ENCODE peak calls at places on chromosomes 1 and 21, in four cellular contexts. M is activated B cell treated with CpG ODN at 0.5 μM for 24 hours, Q is lower leg skin, G is BJ. J is an unnamed sample.

GRCh38 chr1:112618114-112618720 is 724 bp downstream of the ST7L start:
- DNase-seq in M (no peak), Q (no peak), G (no peak), J (no peak)

GRCh38 chr1:221350091-221350490 is 391.8 kb downstream of the DUSP10 start:
- DNase-seq in M (no peak), Q (no peak), G (no peak), J (no peak)

GRCh38 chr1:211750599-211750998 is 75.2 kb upstream of the NEK2 start:
- DNase-seq in Q (no peak), G (no peak), M (no peak), J (no peak)

GRCh38 chr1:108502624-108503023 is 52.5 kb downstream of the NBPF6 start:
- DNase-seq in G (no peak), M (no peak), Q (no peak), J (no peak)

GRCh38 chr21:41411449-41412089 is 14.5 kb upstream of the MX1 start:
- DNase-seq in M (no peak), G (no peak), Q (no peak), J (no peak)

GRCh38 chr1:11927866-11928592 is 1.8 kb upstream of the KIAA2013 start:
- DNase-seq in M (no peak), G (no peak), Q (no peak), J (no peak)

GRCh38 chr1:6465461-6466005 is 440 bp downstream of the TNFRSF25 start:
- DNase-seq in G (no peak), M (no peak), Q (no peak), J (peak)

GRCh38 chr1:78061825-78062523 is 16.2 kb downstream of the GIPC2 start:
- DNase-seq in G (peak), Q (no peak), M (no peak), J (no peak)

GRCh38 chr1:192530254-192530653 is 45.3 kb upstream of the RGS1 start:
- DNase-seq in G (no peak), M (no peak), Q (no peak), J (no peak)

GRCh38 chr1:158124034-158124433 is 56.7 kb upstream of the CD1D start:
- DNase-seq in G (no peak), M (no peak), Q (no peak), J (no peak)

GRCh38 chr1:92759361-92759760 is 25.5 kb downstream of the EVI5 start:
- DNase-seq in G (no peak), M (no peak), Q (no peak), J (no peak)

GRCh38 chr1:91827094-91828006 is 58.6 kb downstream of the TGFBR3 start:
- DNase-seq in M (no peak), G (no peak), Q (peak), J (no peak)

GRCh38 chr1:30300669-30301068 is 422.7 kb downstream of the MATN1 start:
- DNase-seq in Q (no peak), G (no peak), M (no peak), J (no peak)

GRCh38 chr1:55015731-55016620 is 17.2 kb downstream of the BSND start:
- DNase-seq in Q (no peak), M (no peak), G (no peak), J (no peak)

GRCh38 chr1:76269175-76269574 is 194.6 kb downstream of the ST6GALNAC3 start:
- DNase-seq in Q (no peak), G (no peak), M (no peak), J (no peak)

GRCh38 chr1:32592953-32593352 is 53.7 kb downstream of the ZBTB8A start:
- DNase-seq in M (no peak), Q (no peak), G (no peak), J (no peak)

GRCh38 chr1:54268714-54269297 is 68.8 kb downstream of the MRPL37 start:
- DNase-seq in M (no peak), G (no peak), Q (no peak), J (no peak)

GRCh38 chr1:195799016-195799415 is 809.2 kb downstream of the KCNT2 start:
- DNase-seq in Q (no peak), M (no peak), G (no peak), J (no peak)

GRCh38 chr1:32454726-32455125 is 10.1 kb upstream of the ZBTB8B start:
- DNase-seq in Q (no peak), M (no peak), G (no peak), J (no peak)

GRCh38 chr1:20083178-20083944 is 13.4 kb downstream of the PLA2G5 start:
- DNase-seq in M (no peak), Q (no peak), G (no peak), J (no peak)

GRCh38 chr1:4495809-4496208 is 158.6 kb upstream of the AJAP1 start:
- DNase-seq in G (no peak), M (no peak), Q (no peak), J (no peak)

GRCh38 chr1:59445040-59445439 is 148.1 kb downstream of the FGGY start:
- DNase-seq in M (no peak), G (no peak), Q (peak), J (no peak)

GRCh38 chr21:29091032-29091431 is 17.6 kb upstream of the CCT8 start:
- DNase-seq in G (peak), M (no peak), Q (no peak), J (no peak)

GRCh38 chr1:30388386-30388785 is 335.0 kb downstream of the MATN1 start:
- DNase-seq in M (no peak), G (no peak), Q (no peak), J (no peak)

GRCh38 chr1:221608835-221609320 is 133.0 kb downstream of the DUSP10 start:
- DNase-seq in M (no peak), Q (no peak), G (no peak), J (no peak)

GRCh38 chr1:67840449-67840848 is 7.2 kb upstream of the GNG12 start:
- DNase-seq in G (peak), Q (no peak), M (no peak), J (no peak)

GRCh38 chr1:1200876-1201810 is 5.2 kb downstream of the TNFRSF18 start:
- DNase-seq in M (peak), Q (no peak), G (no peak), J (peak)

GRCh38 chr1:240658312-240658975 is 46.5 kb upstream of the GREM2 start:
- DNase-seq in M (no peak), G (no peak), Q (no peak), J (no peak)

GRCh38 chr21:45003331-45004058 is 63.7 kb downstream of the SLX9 start:
- DNase-seq in G (no peak), M (no peak), Q (no peak), J (no peak)

GRCh38 chr21:17501107-17502006 is 11.5 kb upstream of the CXADR start:
- DNase-seq in M (no peak), G (no peak), Q (no peak), J (no peak)

GRCh38 chr1:221726331-221726692 is 15.6 kb downstream of the DUSP10 start:
- DNase-seq in Q (no peak), M (no peak), G (no peak), J (no peak)

GRCh38 chr1:24930703-24931480 is 816 bp upstream of the RUNX3 start:
- DNase-seq in Q (no peak), G (no peak), M (no peak), J (no peak)

GRCh38 chr1:2789986-2790581 is 11.4 kb downstream of the TTC34 start:
- DNase-seq in Q (no peak), G (no peak), M (no peak), J (no peak)

GRCh38 chr1:204087893-204088528 is 15.1 kb downstream of the SOX13 start:
- DNase-seq in G (no peak), M (no peak), Q (no peak), J (no peak)

GRCh38 chr1:21329209-21329844 is 39.1 kb upstream of the ECE1 start:
- DNase-seq in M (no peak), Q (no peak), G (no peak), J (no peak)

GRCh38 chr1:60916926-60917325 is 165.4 kb upstream of the NFIA start:
- DNase-seq in Q (no peak), G (no peak), M (no peak), J (no peak)

GRCh38 chr1:218850367-218850766 is 323.3 kb upstream of the LYPLAL1 start:
- DNase-seq in Q (no peak), M (no peak), G (no peak), J (no peak)

GRCh38 chr1:215971793-215972441 is 404.8 kb downstream of the KCTD3 start:
- DNase-seq in M (no peak), G (no peak), Q (no peak), J (no peak)
- TF ChIP-seq CTCF in M (no peak), G (no peak), Q (no peak), J (no peak)

DNA sequence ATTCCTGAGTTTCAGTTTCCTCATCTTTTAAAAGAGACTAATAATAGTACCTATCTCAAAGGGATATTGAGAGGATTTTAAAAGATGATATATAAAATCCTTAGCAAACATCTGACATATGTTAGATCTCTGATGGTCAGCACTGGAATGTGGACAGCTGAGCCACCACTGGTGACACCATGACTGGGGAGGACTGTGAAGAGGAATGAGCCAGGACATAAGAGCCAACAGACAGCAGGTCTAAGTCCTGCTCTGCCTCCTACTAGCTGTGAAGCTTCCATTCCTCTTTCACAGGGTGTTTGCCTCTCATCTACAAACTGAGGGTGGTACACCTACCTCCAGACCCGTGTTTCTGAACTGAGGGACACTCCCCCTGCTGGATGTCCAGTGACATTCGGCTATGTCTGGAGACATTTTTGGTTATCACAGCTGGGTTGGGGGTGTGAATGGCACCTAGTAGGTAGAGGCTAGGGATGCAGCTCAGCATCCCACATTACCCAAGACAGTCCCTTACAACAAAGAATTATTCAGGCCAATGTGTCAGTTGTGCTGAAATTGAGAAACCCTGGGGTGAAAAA is 109.1 kb upstream of the OLIG2 start:
- DNase-seq in G (no peak), M (no peak), Q (no peak), J (no peak)
- TF ChIP-seq CTCF in G (peak), M (no peak), Q (no peak), J (no peak)

GRCh38 chr1:15364740-15365139 is 44.9 kb upstream of the EFHD2 start:
- DNase-seq in M (no peak), Q (no peak), G (no peak), J (no peak)
- TF ChIP-seq CTCF in M (no peak), Q (no peak), G (no peak), J (no peak)

GRCh38 chr1:64550505-64550904 is 80.6 kb downstream of the CACHD1 start:
- DNase-seq in M (no peak), G (no peak), Q (no peak), J (no peak)

GRCh38 chr1:64549464-64550239 is 79.7 kb downstream of the CACHD1 start:
- DNase-seq in M (no peak), G (no peak), Q (no peak), J (no peak)

GRCh38 chr1:64550946-64551345 is 81.0 kb downstream of the CACHD1 start:
- DNase-seq in M (no peak), Q (no peak), G (no peak), J (no peak)

GRCh38 chr1:64555947-64556346 is 86.0 kb downstream of the CACHD1 start:
- DNase-seq in G (no peak), Q (no peak), M (no peak), J (no peak)

GRCh38 chr1:64553285-64553684 is 83.4 kb downstream of the CACHD1 start:
- DNase-seq in M (no peak), G (no peak), Q (no peak), J (no peak)
- TF ChIP-seq CTCF in M (no peak), G (no peak), Q (no peak), J (peak)

GRCh38 chr1:206635080-206635982 is at the start of gene DYRK3:
- DNase-seq in G (peak), Q (peak), M (peak), J (peak)
- TF ChIP-seq CTCF in G (peak), Q (no peak), M (no peak), J (no peak)

GRCh38 chr1:36989260-36989659 is 45.1 kb downstream of the GRIK3 start:
- DNase-seq in G (no peak), Q (no peak), M (no peak), J (no peak)
- TF ChIP-seq CTCF in G (no peak), Q (no peak), M (no peak), J (no peak)

GRCh38 chr1:185393821-185394220 is 76.8 kb upstream of the IVNS1ABP start:
- DNase-seq in M (no peak), Q (no peak), G (no peak), J (no peak)
- TF ChIP-seq CTCF in M (no peak), Q (no peak), G (no peak), J (no peak)

GRCh38 chr21:42560517-42561179 is 47.0 kb downstream of the SLC37A1 start:
- DNase-seq in Q (no peak), M (no peak), G (no peak), J (no peak)

GRCh38 chr21:42563261-42564045 is 49.8 kb downstream of the SLC37A1 start:
- DNase-seq in Q (peak), M (no peak), G (no peak), J (peak)

GRCh38 chr21:42562816-42563215 is 49.2 kb downstream of the SLC37A1 start:
- DNase-seq in G (no peak), M (no peak), Q (no peak), J (no peak)

GRCh38 chr21:42562258-42562657 is 48.6 kb downstream of the SLC37A1 start:
- DNase-seq in G (no peak), M (no peak), Q (no peak), J (no peak)

GRCh38 chr21:42561742-42562141 is 48.1 kb downstream of the SLC37A1 start:
- DNase-seq in G (no peak), Q (no peak), M (no peak), J (peak)
- TF ChIP-seq CTCF in G (no peak), Q (no peak), M (no peak), J (no peak)

GRCh38 chr1:214816603-214817002 is 213.6 kb downstream of the CENPF start:
- DNase-seq in M (no peak), G (no peak), Q (no peak), J (no peak)
- TF ChIP-seq CTCF in M (no peak), G (peak), Q (no peak), J (no peak)

J was measured in CD4-positive, alpha-beta T cell.